ENCODE peak calls at places on chromosomes 6 and 20, in ten cellular contexts. N, Z, K, P, J, C, O, X, V and B are unnamed samples. For H3K4me1 and H3K27me3, the result is how much of the 10 kb centered on the place peaks cover.

GRCh38 chr6:71123051-71123450 is 165.6 kb upstream of the OGFRL1 start:
- DNase-seq in N (no peak), Z (no peak), K (no peak), P (no peak), J (no peak), C (no peak), O (no peak), X (peak), V (no peak), B (no peak)

GRCh38 chr6:126102358-126102757 is 116.0 kb downstream of the TRMT11 start:
- DNase-seq in N (peak), Z (no peak), K (no peak), P (no peak), J (no peak), C (no peak), O (no peak), X (no peak), V (no peak), B (no peak)

GRCh38 chr6:108165714-108166663 is at the start of gene NR2E1:
- DNase-seq in N (peak), Z (peak), K (no peak), P (no peak), J (no peak), C (no peak), O (peak), X (peak), V (no peak), B (no peak)

GRCh38 chr6:15993716-15994228 is 135.1 kb upstream of the MYLIP start:
- DNase-seq in N (no peak), Z (no peak), K (no peak), P (no peak), J (no peak), C (peak), O (no peak), X (no peak), V (no peak), B (no peak)

GRCh38 chr20:56690531-56691175 is 61.5 kb downstream of the TFAP2C start:
- DNase-seq in N (no peak), Z (no peak), K (no peak), P (no peak), J (no peak), C (no peak), O (no peak), X (no peak), V (no peak), B (no peak)

GRCh38 chr20:6053776-6054688 is at the start of gene LRRN4:
- DNase-seq in N (peak), Z (peak), K (no peak), P (no peak), J (no peak), C (no peak), O (peak), X (peak), V (no peak), B (no peak)

GRCh38 chr6:167238694-167239467 is 52.2 kb upstream of the UNC93A start:
- DNase-seq in N (no peak), Z (no peak), K (no peak), P (no peak), J (no peak), C (no peak), O (no peak), X (no peak), V (no peak), B (no peak)

GRCh38 chr20:22321191-22321590 is 263.2 kb downstream of the FOXA2 start:
- DNase-seq in N (no peak), Z (no peak), K (no peak), P (no peak), J (no peak), C (no peak), O (no peak), X (no peak), V (no peak), B (no peak)

GRCh38 chr6:36243562-36244212 is 26.2 kb upstream of the PNPLA1 start:
- DNase-seq in N (no peak), Z (no peak), K (no peak), P (no peak), J (no peak), C (no peak), O (no peak), X (no peak), V (no peak), B (no peak)

GRCh38 chr6:162385980-162386379 is 341.6 kb downstream of the PRKN start:
- DNase-seq in N (no peak), Z (no peak), K (no peak), P (no peak), J (no peak), C (no peak), O (peak), X (peak), V (no peak), B (no peak)

GRCh38 chr6:111980979-111981378 is 72.9 kb upstream of the CCN6 start:
- DNase-seq in N (no peak), Z (no peak), K (no peak), P (peak), J (no peak), C (no peak), O (peak), X (no peak), V (no peak), B (peak)

GRCh38 chr6:142474446-142475289 is 172.9 kb downstream of the ADGRG6 start:
- DNase-seq in N (peak), Z (peak), K (no peak), P (no peak), J (no peak), C (no peak), O (peak), X (peak), V (no peak), B (no peak)

GRCh38 chr6:137823826-137824501 is 43.1 kb upstream of the TNFAIP3 start:
- DNase-seq in N (peak), Z (peak), K (no peak), P (peak), J (peak), C (peak), O (peak), X (peak), V (no peak), B (peak)

GRCh38 chr6:90068264-90068663 is 174.0 kb downstream of the GJA10 start:
- DNase-seq in N (no peak), Z (peak), K (no peak), P (no peak), J (no peak), C (no peak), O (peak), X (peak), V (no peak), B (peak)

GRCh38 chr6:45591816-45592359 is 214.2 kb upstream of the SUPT3H start:
- DNase-seq in N (no peak), Z (no peak), K (no peak), P (no peak), J (no peak), C (no peak), O (no peak), X (no peak), V (no peak), B (no peak)

GRCh38 chr6:6348251-6348650 is 27.8 kb upstream of the F13A1 start:
- DNase-seq in N (no peak), Z (no peak), K (no peak), P (no peak), J (no peak), C (no peak), O (no peak), X (no peak), V (no peak), B (no peak)

DNA sequence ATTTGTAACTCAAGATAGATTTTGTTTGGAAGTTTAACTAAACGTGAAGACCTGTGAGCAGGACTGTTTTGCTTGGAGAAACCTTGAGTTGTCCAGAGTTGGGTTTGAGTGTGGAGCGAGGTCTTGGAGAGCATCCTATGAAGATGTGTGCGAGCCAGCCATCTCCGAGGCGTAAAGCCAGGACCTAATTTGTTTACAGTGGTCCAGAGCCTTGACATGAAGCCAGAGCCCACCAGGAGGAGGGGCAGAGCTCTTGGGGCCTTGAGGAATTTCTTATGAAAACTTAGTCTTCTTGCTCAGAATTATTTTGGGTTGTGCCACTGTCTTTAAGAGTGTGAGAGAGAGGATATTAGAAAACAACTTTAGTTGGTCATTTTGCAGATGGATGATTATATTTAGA is 6.3 kb downstream of the CHMP4B start:
- DNase-seq in N (no peak), Z (peak), K (no peak), P (no peak), J (no peak), C (no peak), O (no peak), X (no peak), V (no peak), B (no peak)
- H3K4me1 ChIP-seq in N (under half), Z (under half), K (half or more), P (half or more), J (under half), C (under half), O (under half), X (under half), V (under half), B (half or more)

GRCh38 chr6:43461936-43462335 is 6.6 kb upstream of the DLK2 start:
- DNase-seq in N (no peak), Z (no peak), K (no peak), P (no peak), J (no peak), C (no peak), O (no peak), X (no peak), V (no peak), B (no peak)
- H3K27me3 ChIP-seq in N (under half), Z (under half), K (under half), P (half or more), J (under half), C (under half), O (under half), X (under half), V (under half), B (half or more)

GRCh38 chr6:57432162-57432561 is 114.7 kb downstream of the PRIM2 start:
- DNase-seq in N (no peak), Z (peak), K (no peak), P (no peak), J (no peak), C (no peak), O (peak), X (peak), V (no peak), B (no peak)
- H3K4me1 ChIP-seq in N (under half), Z (under half), K (under half), P (under half), J (under half), C (under half), O (under half), X (under half), V (under half), B (under half)

GRCh38 chr6:170255426-170256125 is 35.3 kb downstream of the DLL1 start:
- DNase-seq in N (no peak), Z (no peak), K (no peak), P (no peak), J (no peak), C (peak), O (no peak), X (no peak), V (peak), B (no peak)
- H3K27me3 ChIP-seq in N (under half), Z (under half), K (under half), P (under half), J (under half), C (under half), O (under half), X (under half), V (under half), B (under half)

GRCh38 chr6:52547647-52548352 is 29.1 kb downstream of the TRAM2 start:
- DNase-seq in N (no peak), Z (peak), K (no peak), P (no peak), J (no peak), C (no peak), O (no peak), X (peak), V (no peak), B (no peak)

GRCh38 chr6:52549428-52549827 is 27.4 kb downstream of the TRAM2 start:
- DNase-seq in N (no peak), Z (no peak), K (no peak), P (no peak), J (no peak), C (no peak), O (no peak), X (no peak), V (no peak), B (no peak)

GRCh38 chr6:52548353-52548713 is 28.5 kb downstream of the TRAM2 start:
- DNase-seq in N (no peak), Z (no peak), K (no peak), P (no peak), J (no peak), C (no peak), O (peak), X (peak), V (no peak), B (no peak)

GRCh38 chr6:52550014-52550575 is 26.8 kb downstream of the TRAM2 start:
- DNase-seq in N (no peak), Z (no peak), K (no peak), P (no peak), J (no peak), C (no peak), O (no peak), X (peak), V (no peak), B (no peak)

DNA sequence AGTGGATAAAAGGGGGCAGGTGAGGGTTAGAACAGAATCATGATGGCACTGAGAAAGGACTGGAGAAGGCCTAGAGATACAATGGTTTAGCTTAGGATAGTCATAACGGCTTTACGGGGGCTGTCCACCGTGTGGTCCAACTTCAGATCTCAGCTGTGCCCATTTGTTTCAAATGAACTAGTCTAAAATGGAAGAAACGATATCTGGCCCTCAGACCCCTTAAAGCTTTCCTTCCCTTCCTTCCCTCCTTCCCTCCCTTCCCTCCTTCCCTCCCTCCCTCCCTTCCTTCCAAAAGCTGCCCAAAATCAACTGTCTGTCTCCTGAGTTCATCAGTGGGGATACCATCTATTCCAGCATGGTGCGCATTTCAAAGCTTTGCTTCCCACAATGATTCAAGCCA is 27.9 kb downstream of the TRAM2 start:
- DNase-seq in N (no peak), Z (no peak), K (no peak), P (no peak), J (no peak), C (no peak), O (no peak), X (no peak), V (no peak), B (no peak)
- H3K4me1 ChIP-seq in N (under half), Z (half or more), K (under half), P (half or more), J (under half), C (under half), O (half or more), X (half or more), V (under half), B (under half)

GRCh38 chr20:49318430-49319203 is 40.8 kb upstream of the ZNFX1 start:
- DNase-seq in N (peak), Z (no peak), K (no peak), P (no peak), J (no peak), C (peak), O (peak), X (no peak), V (peak), B (no peak)
- H3K27me3 ChIP-seq in N (half or more), Z (half or more), K (under half), P (half or more), J (under half), C (under half), O (half or more), X (half or more), V (under half), B (half or more)